ENCODE peak calls at places on chromosomes 3 and 15, in nine cellular contexts. C is cardiac muscle cell, Q is RWPE1, K is pancreas, D is fibroblast of mammary gland, S is GM23338, F is esophagus squamous epithelium, T is AG09309, B is cardiac fibroblast. Z is an unnamed sample.

GRCh38 chr15:99424131-99424571 is 141.6 kb upstream of the MEF2A start:
- DNase-seq in C (no peak), Q (no peak), K (no peak), D (no peak), S (no peak), F (no peak), T (no peak), B (no peak), Z (no peak)

GRCh38 chr15:46502668-46503067 is 867.8 kb downstream of the SQOR start:
- DNase-seq in C (peak), Q (no peak), K (no peak), D (peak), S (peak), F (no peak), T (no peak), B (no peak), Z (no peak)

GRCh38 chr15:38714309-38715072 is 149.9 kb upstream of the RASGRP1 start:
- DNase-seq in C (no peak), Q (peak), K (no peak), D (peak), S (no peak), F (no peak), T (peak), B (peak), Z (no peak)

GRCh38 chr15:49190586-49190985 is 20.5 kb downstream of the GALK2 start:
- DNase-seq in C (no peak), Q (no peak), K (no peak), D (no peak), S (no peak), F (no peak), T (no peak), B (no peak), Z (no peak)

GRCh38 chr3:172539273-172539672 is 16.0 kb upstream of the TNFSF10 start:
- DNase-seq in C (no peak), Q (no peak), K (no peak), D (no peak), S (no peak), F (no peak), T (no peak), B (no peak), Z (no peak)

GRCh38 chr15:90413411-90414379 is 25.7 kb downstream of the IQGAP1 start:
- DNase-seq in C (no peak), Q (no peak), K (no peak), D (peak), S (no peak), F (no peak), T (no peak), B (peak), Z (no peak)

GRCh38 chr3:4323246-4324027 is 20.3 kb downstream of the SETMAR start:
- DNase-seq in C (no peak), Q (no peak), K (no peak), D (peak), S (no peak), F (no peak), T (no peak), B (peak), Z (no peak)

GRCh38 chr3:183254816-183255730 is 2.0 kb downstream of the B3GNT5 start:
- DNase-seq in C (no peak), Q (peak), K (no peak), D (peak), S (no peak), F (no peak), T (no peak), B (no peak), Z (peak)

GRCh38 chr15:88454867-88455810 is 12.0 kb downstream of the MRPL46 start:
- DNase-seq in C (peak), Q (peak), K (peak), D (peak), S (peak), F (no peak), T (peak), B (peak), Z (peak)

GRCh38 chr3:159260049-159260662 is 458.3 kb downstream of the MFSD1 start:
- DNase-seq in C (peak), Q (peak), K (no peak), D (peak), S (peak), F (no peak), T (peak), B (peak), Z (peak)

GRCh38 chr3:13515786-13516783 is 32.8 kb upstream of the FBLN2 start:
- DNase-seq in C (no peak), Q (no peak), K (peak), D (no peak), S (no peak), F (no peak), T (no peak), B (peak), Z (no peak)

GRCh38 chr3:133246119-133246518 is 153.7 kb upstream of the BFSP2 start:
- DNase-seq in C (no peak), Q (no peak), K (no peak), D (no peak), S (no peak), F (no peak), T (no peak), B (peak), Z (no peak)

GRCh38 chr15:73518876-73519594 is 76.1 kb downstream of the REC114 start:
- DNase-seq in C (no peak), Q (no peak), K (no peak), D (no peak), S (no peak), F (no peak), T (no peak), B (no peak), Z (no peak)

GRCh38 chr3:45064512-45065372 is 38.6 kb downstream of the CLEC3B start:
- DNase-seq in C (no peak), Q (no peak), K (no peak), D (peak), S (no peak), F (no peak), T (no peak), B (peak), Z (no peak)

GRCh38 chr15:73922186-73923151 is 3.8 kb upstream of the LOXL1 start:
- DNase-seq in C (peak), Q (no peak), K (no peak), D (peak), S (peak), F (no peak), T (no peak), B (peak), Z (peak)

GRCh38 chr3:52452126-52452525 is 1.7 kb downstream of the TNNC1 start:
- DNase-seq in C (no peak), Q (no peak), K (peak), D (no peak), S (no peak), F (no peak), T (no peak), B (no peak), Z (no peak)

GRCh38 chr3:127698264-127699097 is 25.7 kb downstream of the ABTB1 start:
- DNase-seq in C (no peak), Q (no peak), K (peak), D (no peak), S (no peak), F (no peak), T (no peak), B (no peak), Z (no peak)

GRCh38 chr3:55724851-55725250 is 237.7 kb upstream of the WNT5A start:
- DNase-seq in C (no peak), Q (no peak), K (no peak), D (no peak), S (no peak), F (no peak), T (no peak), B (no peak), Z (no peak)

GRCh38 chr3:197756704-197757103 is 7.0 kb downstream of the FYTTD1 start:
- DNase-seq in C (no peak), Q (no peak), K (no peak), D (no peak), S (no peak), F (no peak), T (no peak), B (no peak), Z (no peak)

GRCh38 chr3:45055411-45056143 is 29.5 kb downstream of the CLEC3B start:
- DNase-seq in C (peak), Q (no peak), K (no peak), D (peak), S (peak), F (no peak), T (no peak), B (peak), Z (no peak)

GRCh38 chr15:93028632-93029612 is 60.1 kb downstream of the RGMA start:
- DNase-seq in C (no peak), Q (peak), K (peak), D (peak), S (no peak), F (no peak), T (peak), B (peak), Z (no peak)

GRCh38 chr3:87367752-87368151 is 91.4 kb upstream of the POU1F1 start:
- DNase-seq in C (no peak), Q (no peak), K (no peak), D (no peak), S (no peak), F (no peak), T (no peak), B (no peak), Z (no peak)

GRCh38 chr3:69729350-69729919 is 9.8 kb upstream of the MITF start:
- DNase-seq in C (no peak), Q (no peak), K (no peak), D (no peak), S (no peak), F (no peak), T (no peak), B (no peak), Z (no peak)

GRCh38 chr15:57218826-57219576 is 157.3 kb upstream of the CGNL1 start:
- DNase-seq in C (peak), Q (no peak), K (no peak), D (peak), S (peak), F (no peak), T (peak), B (peak), Z (no peak)

GRCh38 chr15:65376767-65377104 is 1.1 kb downstream of the IGDCC3 start:
- DNase-seq in C (peak), Q (no peak), K (no peak), D (no peak), S (peak), F (no peak), T (no peak), B (no peak), Z (peak)

GRCh38 chr3:39427506-39427905 is 21.0 kb downstream of the RPSA start:
- DNase-seq in C (no peak), Q (no peak), K (no peak), D (no peak), S (no peak), F (no peak), T (no peak), B (no peak), Z (no peak)

GRCh38 chr3:124217542-124217941 is 225.6 kb upstream of the ROPN1 start:
- DNase-seq in C (peak), Q (peak), K (no peak), D (peak), S (peak), F (no peak), T (peak), B (peak), Z (peak)

GRCh38 chr3:13812039-13812438 is 67.8 kb downstream of the WNT7A start:
- DNase-seq in C (no peak), Q (no peak), K (no peak), D (no peak), S (no peak), F (no peak), T (no peak), B (no peak), Z (no peak)

GRCh38 chr15:74184582-74185091 is 11.1 kb downstream of the ISLR start:
- DNase-seq in C (no peak), Q (no peak), K (peak), D (no peak), S (no peak), F (no peak), T (no peak), B (no peak), Z (no peak)

GRCh38 chr3:40869013-40869412 is 330.3 kb upstream of the CTNNB1 start:
- DNase-seq in C (peak), Q (no peak), K (no peak), D (no peak), S (no peak), F (no peak), T (no peak), B (no peak), Z (no peak)

GRCh38 chr3:177777699-177778098 is 580.4 kb upstream of the TBL1XR1 start:
- DNase-seq in C (peak), Q (peak), K (no peak), D (peak), S (peak), F (no peak), T (no peak), B (peak), Z (peak)

GRCh38 chr3:179464296-179465092 is 13.2 kb upstream of the GNB4 start:
- DNase-seq in C (no peak), Q (no peak), K (no peak), D (no peak), S (peak), F (no peak), T (no peak), B (no peak), Z (no peak)

GRCh38 chr15:85030301-85031049 is 48.8 kb downstream of the PDE8A start:
- DNase-seq in C (no peak), Q (peak), K (no peak), D (no peak), S (no peak), F (no peak), T (no peak), B (peak), Z (no peak)

GRCh38 chr15:98785408-98785795 is 137.1 kb downstream of the IGF1R start:
- DNase-seq in C (no peak), Q (no peak), K (no peak), D (no peak), S (no peak), F (no peak), T (no peak), B (no peak), Z (no peak)

GRCh38 chr3:101890716-101891115 is 41.4 kb downstream of the NFKBIZ start:
- DNase-seq in C (no peak), Q (no peak), K (no peak), D (peak), S (no peak), F (no peak), T (no peak), B (peak), Z (no peak)

GRCh38 chr3:118412503-118412902 is 622.1 kb downstream of the IGSF11 start:
- DNase-seq in C (no peak), Q (no peak), K (no peak), D (no peak), S (no peak), F (no peak), T (no peak), B (no peak), Z (no peak)

GRCh38 chr15:35674873-35675781 is 129.2 kb upstream of the DPH6 start:
- DNase-seq in C (peak), Q (no peak), K (no peak), D (peak), S (peak), F (no peak), T (peak), B (peak), Z (no peak)

GRCh38 chr15:81781316-81781868 is 264.4 kb downstream of the MEX3B start:
- DNase-seq in C (no peak), Q (no peak), K (no peak), D (no peak), S (no peak), F (no peak), T (no peak), B (no peak), Z (no peak)

DNA sequence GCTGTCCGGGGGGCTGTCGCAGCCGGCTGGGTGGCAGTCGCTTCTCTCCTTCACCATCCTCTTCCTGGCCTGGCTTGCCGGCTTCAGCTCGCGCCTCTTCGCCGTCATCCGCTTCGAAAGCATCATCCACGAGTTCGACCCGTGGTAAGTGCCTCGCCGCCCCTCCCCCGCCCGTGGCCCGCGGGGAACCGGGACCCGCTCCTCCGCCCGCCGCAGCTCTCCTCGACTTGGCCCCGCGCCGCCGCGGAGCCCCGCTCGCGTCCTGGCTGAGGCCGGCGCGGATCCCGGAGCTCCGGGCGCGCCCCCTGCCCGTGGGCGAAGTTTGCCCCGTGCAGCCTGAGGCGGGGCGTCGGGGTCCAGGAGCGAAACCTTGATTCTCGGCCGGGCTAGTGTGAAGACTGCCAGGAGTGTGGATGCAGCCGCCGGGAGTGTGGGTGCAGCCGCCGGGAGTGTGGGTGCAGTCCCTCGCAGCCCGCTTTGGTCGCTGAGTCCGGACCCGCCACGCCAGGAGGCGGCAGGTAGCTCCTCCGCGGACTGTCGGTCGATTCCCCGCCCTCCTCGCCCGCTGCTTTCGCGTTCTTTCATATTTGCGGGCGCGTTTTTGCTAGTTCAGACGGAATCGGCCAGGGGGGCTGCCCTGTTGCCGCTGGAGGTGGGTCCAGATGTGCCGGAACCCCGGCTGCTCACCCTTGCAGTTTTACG is 595 bp downstream of the STT3B start:
- DNase-seq in C (peak), Q (peak), K (peak), D (no peak), S (peak), F (no peak), T (no peak), B (peak), Z (peak)
- TF ChIP-seq CTCF in C (peak), Q (no peak), K (no peak), D (no peak), S (no peak), F (no peak), T (peak), B (no peak), Z (no peak)

DNA sequence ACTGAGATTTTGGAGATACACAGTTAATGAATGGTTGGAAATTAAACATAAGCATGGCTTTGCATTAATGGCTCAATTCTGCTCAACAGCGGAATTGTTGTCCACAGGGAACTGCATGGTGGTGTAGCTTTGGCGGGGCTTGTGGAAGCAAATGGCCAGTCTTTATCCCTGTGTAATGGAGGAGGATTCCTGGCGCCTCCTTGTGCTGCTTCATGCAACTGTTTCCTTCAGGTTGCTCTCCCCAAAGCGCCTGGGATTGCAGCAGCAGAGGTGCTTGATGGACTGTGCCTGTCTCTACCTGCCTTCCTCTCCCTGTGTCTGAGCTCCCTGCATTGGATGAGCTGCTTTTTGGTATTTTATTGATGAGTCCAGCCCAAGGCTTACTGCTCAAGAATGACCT is 72.9 kb upstream of the NDN start:
- DNase-seq in C (no peak), Q (no peak), K (no peak), D (no peak), S (peak), F (no peak), T (no peak), B (no peak), Z (no peak)
- TF ChIP-seq CTCF in C (no peak), Q (no peak), K (no peak), D (no peak), S (peak), F (no peak), T (no peak), B (no peak), Z (no peak)

DNA sequence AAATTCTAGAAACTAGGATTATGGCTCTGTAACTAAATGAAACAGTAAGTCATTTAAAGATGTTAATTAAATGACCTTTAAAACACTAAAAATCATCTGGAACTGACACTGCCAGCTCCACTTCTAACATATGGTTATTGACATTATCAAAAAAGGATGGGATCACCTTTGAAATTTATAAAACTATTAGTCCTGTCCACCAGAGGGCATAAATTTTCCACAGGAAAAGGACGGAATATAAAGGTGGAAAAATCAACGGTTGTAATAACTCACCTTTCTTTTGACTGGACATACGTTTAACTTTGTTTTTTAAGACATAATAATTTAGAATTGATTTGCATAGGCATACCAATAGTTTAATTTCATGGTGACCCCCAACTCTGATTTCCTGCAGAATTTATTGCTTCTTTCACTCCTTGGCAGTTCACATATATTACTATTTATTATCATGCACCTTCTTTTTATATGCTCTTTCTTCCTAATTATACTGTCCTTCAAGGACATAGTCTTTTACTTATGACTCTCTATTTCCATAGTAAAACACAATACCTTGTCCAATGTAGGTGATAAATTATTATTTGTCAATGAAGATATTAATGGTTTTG is 345.7 kb downstream of the CADM2 start:
- DNase-seq in C (peak), Q (peak), K (no peak), D (no peak), S (peak), F (no peak), T (no peak), B (no peak), Z (no peak)
- TF ChIP-seq CTCF in C (no peak), Q (peak), K (no peak), D (peak), S (peak), F (no peak), T (no peak), B (no peak), Z (no peak)

DNA sequence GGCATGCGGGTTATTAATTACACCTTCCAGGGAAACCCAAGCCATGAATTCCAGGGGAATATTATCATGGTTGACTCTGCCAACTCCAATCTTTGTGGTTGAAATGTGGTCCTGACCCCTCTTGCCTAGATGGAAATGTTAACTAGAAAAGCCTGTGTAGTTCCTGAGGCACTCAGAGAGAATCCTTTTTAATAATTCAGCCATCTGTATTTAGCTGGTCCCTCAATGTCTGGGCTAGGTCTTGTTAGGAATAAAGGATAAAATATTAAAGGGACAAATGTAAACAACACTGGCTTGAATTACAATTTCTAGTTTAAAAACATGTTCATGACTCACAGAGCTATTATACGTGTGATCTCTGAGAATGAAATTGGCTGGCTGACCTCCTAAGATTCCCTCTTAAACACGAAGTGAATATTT is 435.2 kb upstream of the SUCLG2 start:
- DNase-seq in C (no peak), Q (no peak), K (no peak), D (no peak), S (no peak), F (no peak), T (no peak), B (no peak), Z (no peak)
- TF ChIP-seq CTCF in C (no peak), Q (no peak), K (no peak), D (no peak), S (no peak), F (no peak), T (no peak), B (no peak), Z (no peak)

Z was measured in nephron progenitor cell.